ENCODE peak calls at places on chromosome 3, in nine cellular contexts. F, S, L, N, A, Z, C, B and K are unnamed samples.

GRCh38 chr3:48408823-48409281 is 21.0 kb downstream of the PLXNB1 start:
- DNase-seq in Z (no peak), L (no peak), A (peak; percentile 11), S (no peak), B (no peak), N (no peak), F (no peak), C (no peak), K (no peak)

GRCh38 chr3:160804762-160805161 is 48.7 kb downstream of the PPM1L start:
- DNase-seq in Z (no peak), N (peak; percentile 25), C (peak; percentile 47), B (no peak), S (no peak), A (no peak), F (peak; percentile 24), L (no peak), K (no peak)

GRCh38 chr3:98359993-98360675 is 6.5 kb downstream of the OR5K4 start:
- DNase-seq in Z (peak; percentile 11), L (no peak), A (no peak), N (no peak), B (no peak), C (no peak), F (no peak), S (no peak), K (no peak)

GRCh38 chr3:11629716-11630115 is 14.0 kb downstream of the VGLL4 start:
- DNase-seq in N (no peak), A (no peak), C (no peak), F (no peak), L (no peak), B (no peak), S (no peak), Z (peak; percentile 67), K (no peak)

GRCh38 chr3:112333002-112333385 is at the start of gene CD200:
- DNase-seq in S (peak; percentile 74), A (peak; percentile 58), Z (peak; percentile 57), C (peak; percentile 68), L (peak; percentile 70), B (no peak), N (no peak), F (peak; percentile 73), K (no peak)

GRCh38 chr3:103048371-103048722 is 613.5 kb downstream of the ZPLD1 start:
- DNase-seq in N (no peak), S (no peak), Z (peak; percentile 38), A (no peak), F (no peak), L (no peak), C (no peak), B (no peak), K (no peak)

GRCh38 chr3:37779289-37780152 is 82.2 kb upstream of the CTDSPL start:
- DNase-seq in C (no peak), Z (peak; percentile 87), A (no peak), S (peak; percentile 50), N (peak; percentile 15), F (peak; percentile 87), L (peak; percentile 34), B (peak; percentile 50), K (peak; percentile 82)

GRCh38 chr3:128464702-128465101 is 2.0 kb downstream of the DNAJB8 start:
- DNase-seq in B (no peak), C (no peak), F (no peak), N (no peak), Z (no peak), A (no peak), S (no peak), L (no peak), K (no peak)

GRCh38 chr3:3191675-3192480 is 12.4 kb upstream of the CRBN start:
- DNase-seq in B (no peak), S (no peak), A (no peak), N (no peak), L (no peak), F (peak; percentile 8), Z (peak; percentile 13), C (no peak), K (no peak)

GRCh38 chr3:195128255-195129071 is 142.5 kb downstream of the XXYLT1 start:
- DNase-seq in N (no peak), F (no peak), S (no peak), A (no peak), Z (no peak), L (no peak), B (no peak), C (no peak), K (no peak)

GRCh38 chr3:3665961-3666640 is 133.1 kb upstream of the LRRN1 start:
- DNase-seq in B (no peak), Z (no peak), A (no peak), N (no peak), L (no peak), F (no peak), S (no peak), C (no peak), K (no peak)

GRCh38 chr3:30227571-30228301 is 378.7 kb upstream of the TGFBR2 start:
- DNase-seq in Z (peak; percentile 99), L (no peak), S (no peak), N (no peak), A (no peak), F (no peak), B (no peak), C (no peak), K (peak; percentile 88)

GRCh38 chr3:129577925-129578742 is 28.3 kb downstream of the PLXND1 start:
- DNase-seq in N (no peak), C (peak; percentile 59), B (no peak), S (no peak), L (no peak), A (no peak), F (no peak), Z (no peak), K (no peak)

GRCh38 chr3:149736180-149737100 is 15.8 kb downstream of the COMMD2 start:
- DNase-seq in Z (peak; percentile 73), F (no peak), S (no peak), B (no peak), N (no peak), A (no peak), C (no peak), L (no peak), K (no peak)

GRCh38 chr3:184952671-184953070 is 140.7 kb downstream of the VPS8 start:
- DNase-seq in L (no peak), B (no peak), N (no peak), F (no peak), S (no peak), A (no peak), C (no peak), Z (peak; percentile 26), K (no peak)

GRCh38 chr3:128383316-128384235 is 83.1 kb downstream of the DNAJB8 start:
- DNase-seq in A (peak; percentile 67), B (no peak), L (peak; percentile 51), N (peak; percentile 81), S (peak; percentile 52), C (peak; percentile 81), Z (peak; percentile 23), F (peak; percentile 91), K (no peak)

GRCh38 chr3:187403768-187404270 is 35.6 kb downstream of the RTP4 start:
- DNase-seq in Z (peak; percentile 99), N (peak; percentile 67), A (no peak), B (peak; percentile 97), S (peak; percentile 36), C (no peak), L (no peak), F (no peak), K (peak; percentile 68)

GRCh38 chr3:29950232-29950631 is 656.2 kb upstream of the TGFBR2 start:
- DNase-seq in S (no peak), C (no peak), N (no peak), B (no peak), F (no peak), A (no peak), Z (no peak), L (no peak), K (no peak)

GRCh38 chr3:135895106-135895733 is 70.3 kb upstream of the PPP2R3A start:
- DNase-seq in Z (peak; percentile 79), N (peak; percentile 61), C (peak; percentile 70), S (peak; percentile 56), A (peak; percentile 25), L (peak; percentile 72), F (peak; percentile 83), B (peak; percentile 59), K (peak; percentile 67)

GRCh38 chr3:109900774-109901173 is 563.4 kb upstream of the DPPA4 start:
- DNase-seq in B (no peak), S (no peak), N (no peak), A (no peak), F (no peak), L (no peak), C (no peak), Z (no peak), K (no peak)

GRCh38 chr3:128846501-128846900 is 32.9 kb upstream of the ACAD9 start:
- DNase-seq in Z (no peak), A (no peak), L (no peak), C (no peak), N (no peak), F (no peak), S (no peak), B (no peak), K (no peak)

GRCh38 chr3:195045481-195045880 is 225.5 kb downstream of the XXYLT1 start:
- DNase-seq in S (no peak), N (no peak), F (no peak), L (no peak), Z (no peak), A (no peak), C (no peak), B (no peak), K (no peak)